ENCODE peak calls at places on chromosome 1, in ten cellular contexts. G, J, V, I, Y, B, T, P, Z and K are unnamed samples.
A peak's percentile ranks its signal among the peaks of the same experiment; 100 is the strongest.

GRCh38 chr1:9422921-9423505 is 116.3 kb upstream of the SLC25A33 start:
- ATAC-seq in G (no peak), J (no peak), V (no peak), I (no peak), Y (no peak), B (no peak), T (no peak), P (no peak), Z (no peak), K (no peak)

GRCh38 chr1:225691377-225691776 is 38.5 kb upstream of the ENAH start:
- ATAC-seq in G (no peak), J (no peak), V (no peak), I (no peak), Y (no peak), B (peak; percentile 63), T (peak; percentile 79), P (no peak), Z (no peak), K (no peak)

GRCh38 chr1:40763742-40764532 is 19.6 kb upstream of the KCNQ4 start:
- ATAC-seq in G (no peak), J (no peak), V (peak; percentile 57), I (peak; percentile 73), Y (no peak), B (peak; percentile 17), T (no peak), P (peak; percentile 24), Z (no peak), K (no peak)

GRCh38 chr1:200215350-200215749 is 187.8 kb downstream of the NR5A2 start:
- ATAC-seq in G (no peak), J (no peak), V (no peak), I (no peak), Y (no peak), B (no peak), T (no peak), P (no peak), Z (no peak), K (no peak)

GRCh38 chr1:85264150-85264549 is 4.7 kb upstream of the C1orf52 start:
- ATAC-seq in G (no peak), J (no peak), V (no peak), I (no peak), Y (no peak), B (no peak), T (no peak), P (no peak), Z (no peak), K (no peak)

GRCh38 chr1:223344491-223344890 is 19.5 kb downstream of the SUSD4 start:
- ATAC-seq in G (no peak), J (no peak), V (no peak), I (no peak), Y (no peak), B (peak; percentile 11), T (no peak), P (no peak), Z (peak; percentile 37), K (peak; percentile 20)

GRCh38 chr1:28259935-28260802 is 851 bp downstream of the SESN2 start:
- ATAC-seq in G (peak; percentile 29), J (peak; percentile 56), V (no peak), I (no peak), Y (peak; percentile 76), B (peak; percentile 54), T (peak; percentile 79), P (peak; percentile 2), Z (peak; percentile 86), K (peak; percentile 76)

GRCh38 chr1:68558321-68559026 is 61.6 kb upstream of the DEPDC1 start:
- ATAC-seq in G (no peak), J (peak; percentile 64), V (no peak), I (no peak), Y (no peak), B (no peak), T (no peak), P (no peak), Z (no peak), K (no peak)

GRCh38 chr1:206466840-206467649 is 3.2 kb upstream of the IKBKE start:
- ATAC-seq in G (no peak), J (no peak), V (no peak), I (peak; percentile 2), Y (no peak), B (no peak), T (no peak), P (no peak), Z (no peak), K (no peak)

GRCh38 chr1:11682799-11683198 is 1.9 kb upstream of the MAD2L2 start:
- ATAC-seq in G (no peak), J (no peak), V (no peak), I (no peak), Y (no peak), B (no peak), T (no peak), P (no peak), Z (no peak), K (no peak)

DNA sequence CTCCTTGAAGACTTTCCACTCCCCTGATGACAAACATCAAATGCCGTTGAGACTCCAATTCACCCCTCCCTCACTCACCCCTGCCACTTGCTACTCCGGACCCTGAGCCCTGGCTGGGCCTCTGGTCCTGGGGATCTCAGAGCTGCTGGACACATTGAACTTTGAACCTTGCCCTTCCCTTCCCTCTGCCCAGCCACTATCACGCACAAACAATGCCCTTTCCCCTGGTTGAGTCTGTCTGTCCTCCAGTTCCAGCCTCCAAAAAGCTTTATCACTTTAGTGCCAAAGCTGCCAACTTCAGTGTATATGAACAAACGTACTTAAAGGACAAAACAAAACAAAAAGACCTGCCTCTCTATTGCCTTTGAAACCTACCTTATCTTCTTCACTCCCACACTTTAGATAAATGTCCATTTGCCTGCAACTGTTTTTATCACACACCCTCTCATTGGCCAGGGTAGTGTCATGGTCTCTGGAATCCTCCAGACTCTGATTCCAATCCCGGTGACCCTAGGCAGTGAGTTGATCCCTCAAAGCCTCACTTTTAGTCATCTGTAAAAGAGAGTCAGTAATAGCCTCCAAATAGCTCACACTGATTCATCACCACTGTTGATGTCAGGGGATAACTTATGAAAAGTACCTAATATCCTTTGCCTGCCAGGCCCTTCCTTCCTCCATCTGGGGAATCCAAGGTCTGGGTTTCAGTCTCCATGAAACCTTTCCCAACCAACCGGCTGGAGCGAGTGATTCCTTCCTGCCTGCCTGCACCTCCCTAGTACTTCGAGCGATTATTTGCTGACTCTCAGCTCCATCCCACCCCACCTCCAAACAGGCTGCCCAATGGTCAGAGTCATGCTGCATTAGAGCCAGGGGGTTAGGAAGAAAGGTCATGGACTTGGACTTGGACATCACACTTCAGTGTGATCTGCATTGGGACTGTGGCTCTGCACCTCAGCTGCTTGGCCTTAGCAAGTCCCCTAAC is 15.9 kb upstream of the SPOCD1 start:
- ATAC-seq in G (no peak), J (no peak), V (no peak), I (no peak), Y (peak; percentile 91), B (no peak), T (no peak), P (no peak), Z (no peak), K (no peak)
- TF ChIP-seq CTCF in G (no peak), J (no peak), V (no peak), I (no peak), Y (no peak), B (no peak), T (no peak), P (no peak), Z (no peak), K (no peak)

GRCh38 chr1:231338270-231339128 is at the start of gene SPRTN:
- ATAC-seq in G (peak; percentile 82), J (peak; percentile 12), V (no peak), I (no peak), Y (peak; percentile 83), B (peak; percentile 84), T (peak; percentile 82), P (peak; percentile 83), Z (peak; percentile 92), K (peak; percentile 83)
- TF ChIP-seq CTCF in G (no peak), J (no peak), V (no peak), I (no peak), Y (no peak), B (no peak), T (no peak), P (peak; percentile 2), Z (no peak), K (no peak)

GRCh38 chr1:244920911-244921310 is 56.6 kb upstream of the HNRNPU start:
- ATAC-seq in G (no peak), J (no peak), V (no peak), I (no peak), Y (no peak), B (peak; percentile 56), T (no peak), P (no peak), Z (peak; percentile 54), K (no peak)

GRCh38 chr1:244917271-244917670 is 52.9 kb upstream of the HNRNPU start:
- ATAC-seq in G (no peak), J (no peak), V (no peak), I (no peak), Y (no peak), B (no peak), T (no peak), P (no peak), Z (no peak), K (no peak)

GRCh38 chr1:244919320-244920282 is 55.3 kb upstream of the HNRNPU start:
- ATAC-seq in G (peak; percentile 48), J (peak; percentile 56), V (no peak), I (no peak), Y (no peak), B (no peak), T (peak; percentile 30), P (peak; percentile 36), Z (no peak), K (no peak)

GRCh38 chr1:244915736-244916135 is 51.4 kb upstream of the HNRNPU start:
- ATAC-seq in G (no peak), J (no peak), V (no peak), I (no peak), Y (no peak), B (no peak), T (no peak), P (no peak), Z (no peak), K (no peak)

GRCh38 chr1:244918422-244919319 is 54.3 kb upstream of the HNRNPU start:
- ATAC-seq in G (peak; percentile 71), J (peak; percentile 83), V (peak; percentile 96), I (peak; percentile 84), Y (peak; percentile 82), B (peak; percentile 96), T (peak; percentile 95), P (peak; percentile 91), Z (peak; percentile 92), K (peak; percentile 69)
- TF ChIP-seq CTCF in G (no peak), J (no peak), V (no peak), I (no peak), Y (no peak), B (peak; percentile 11), T (no peak), P (peak; percentile 3), Z (no peak), K (no peak)

DNA sequence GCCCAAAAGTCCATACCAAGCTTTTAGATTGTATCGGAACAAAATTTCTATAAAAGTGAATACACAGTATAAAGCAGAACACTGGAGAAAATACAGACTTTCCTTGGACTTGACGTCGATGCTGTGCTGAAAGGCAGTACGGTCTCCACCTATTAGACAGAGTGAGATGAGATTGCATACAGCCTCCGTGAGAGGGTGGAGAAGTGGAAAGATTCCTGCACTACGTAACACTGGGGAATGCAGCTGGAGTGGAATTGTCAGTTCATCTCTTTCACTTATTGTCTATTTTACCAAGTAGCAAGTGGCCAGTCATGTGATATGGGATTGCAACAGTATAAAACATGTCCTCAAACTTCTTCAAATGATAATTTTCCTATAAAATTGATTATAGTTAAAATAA is 209.5 kb downstream of the ZP4 start:
- ATAC-seq in G (no peak), J (no peak), V (no peak), I (no peak), Y (no peak), B (peak; percentile 32), T (no peak), P (no peak), Z (peak; percentile 56), K (no peak)
- TF ChIP-seq CTCF in G (no peak), J (no peak), V (no peak), I (no peak), Y (no peak), B (no peak), T (no peak), P (no peak), Z (no peak), K (no peak)